ENCODE peak calls at places on chromosomes 3 and 15, in four cellular contexts. Q is WTC11, R is HepG2, M is GM12878. H is an unnamed sample.

GRCh38 chr3:35184775-35185174 is 454.6 kb upstream of the ARPP21 start:
- DNase-seq in Q (no peak), R (no peak), M (no peak), H (no peak)

GRCh38 chr15:48297668-48298067 is 33.6 kb upstream of the DUT start:
- DNase-seq in R (no peak), Q (no peak), M (no peak), H (no peak)

GRCh38 chr3:170475091-170475705 is 56.5 kb downstream of the CLDN11 start:
- DNase-seq in M (no peak), Q (no peak), R (no peak), H (no peak)

GRCh38 chr3:175046666-175047065 is 187.5 kb downstream of the NAALADL2 start:
- DNase-seq in Q (no peak), R (no peak), M (no peak), H (no peak)

GRCh38 chr15:62594017-62594416 is 428.9 kb upstream of the C2CD4B start:
- DNase-seq in M (no peak), R (no peak), Q (no peak), H (no peak)

GRCh38 chr3:50559702-50560101 is 7.8 kb downstream of the C3orf18 start:
- DNase-seq in R (no peak), M (no peak), Q (no peak), H (no peak)

GRCh38 chr3:23405081-23405480 is 202.0 kb downstream of the UBE2E2 start:
- DNase-seq in Q (no peak), M (no peak), R (no peak), H (no peak)

GRCh38 chr15:60408438-60409105 is 10.8 kb upstream of the ANXA2 start:
- DNase-seq in M (no peak), R (peak), Q (no peak), H (no peak)

GRCh38 chr3:189860296-189860695 is 229.1 kb downstream of the TP63 start:
- DNase-seq in R (no peak), M (no peak), Q (no peak), H (no peak)

GRCh38 chr15:100720406-100720967 is 118.1 kb downstream of the ASB7 start:
- DNase-seq in M (no peak), Q (no peak), R (no peak), H (no peak)

GRCh38 chr15:68526269-68526668 is 52.5 kb upstream of the CORO2B start:
- DNase-seq in Q (no peak), M (no peak), R (no peak), H (no peak)
- TF ChIP-seq USF2 in Q (no peak), M (no peak), R (no peak), H (no peak)

GRCh38 chr3:90091557-90091956 is 984.1 kb downstream of the EPHA3 start:
- DNase-seq in Q (peak), M (no peak), R (peak), H (no peak)
- TF ChIP-seq CBFB in Q (no peak), M (no peak), R (no peak), H (no peak)

GRCh38 chr3:66298591-66298990 is 77.8 kb downstream of the SLC25A26 start:
- DNase-seq in Q (no peak), R (no peak), M (no peak), H (no peak)

GRCh38 chr3:66299893-66300292 is 79.1 kb downstream of the SLC25A26 start:
- DNase-seq in R (no peak), Q (no peak), M (no peak), H (no peak)

GRCh38 chr3:66302288-66302687 is 81.5 kb downstream of the SLC25A26 start:
- DNase-seq in Q (no peak), R (no peak), M (no peak), H (no peak)

GRCh38 chr3:66297260-66297863 is 76.6 kb downstream of the SLC25A26 start:
- DNase-seq in Q (no peak), R (no peak), M (no peak), H (no peak)

DNA sequence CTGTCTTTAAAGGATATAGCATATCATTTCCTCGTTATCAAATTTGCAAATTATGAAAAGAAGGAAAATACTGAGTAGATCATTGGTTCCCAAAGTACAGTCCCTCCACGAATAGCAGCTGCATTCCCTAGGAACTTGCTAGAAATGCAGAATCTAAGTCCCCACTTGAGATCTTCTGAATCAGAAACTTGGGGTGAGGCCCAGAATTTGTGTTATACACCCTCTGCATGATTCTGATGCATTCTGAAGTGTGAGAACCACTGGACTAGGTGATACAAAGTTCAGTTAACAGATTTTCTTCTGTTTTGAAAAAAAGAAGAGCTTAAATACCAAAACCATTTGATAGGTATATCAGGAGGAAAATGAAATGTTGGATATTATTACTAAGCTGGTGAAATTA is 77.1 kb downstream of the SLC25A26 start:
- DNase-seq in R (no peak), M (no peak), Q (no peak), H (no peak)
- TF ChIP-seq USF2 in R (no peak), M (no peak), Q (no peak), H (no peak)

GRCh38 chr15:95687056-95687455 is 643.4 kb upstream of the NR2F2 start:
- DNase-seq in M (no peak), Q (no peak), R (no peak), H (no peak)

GRCh38 chr15:95693917-95694316 is 636.6 kb upstream of the NR2F2 start:
- DNase-seq in R (no peak), Q (no peak), M (no peak), H (no peak)

GRCh38 chr15:95687686-95688085 is 642.8 kb upstream of the NR2F2 start:
- DNase-seq in M (no peak), R (no peak), Q (no peak), H (no peak)

DNA sequence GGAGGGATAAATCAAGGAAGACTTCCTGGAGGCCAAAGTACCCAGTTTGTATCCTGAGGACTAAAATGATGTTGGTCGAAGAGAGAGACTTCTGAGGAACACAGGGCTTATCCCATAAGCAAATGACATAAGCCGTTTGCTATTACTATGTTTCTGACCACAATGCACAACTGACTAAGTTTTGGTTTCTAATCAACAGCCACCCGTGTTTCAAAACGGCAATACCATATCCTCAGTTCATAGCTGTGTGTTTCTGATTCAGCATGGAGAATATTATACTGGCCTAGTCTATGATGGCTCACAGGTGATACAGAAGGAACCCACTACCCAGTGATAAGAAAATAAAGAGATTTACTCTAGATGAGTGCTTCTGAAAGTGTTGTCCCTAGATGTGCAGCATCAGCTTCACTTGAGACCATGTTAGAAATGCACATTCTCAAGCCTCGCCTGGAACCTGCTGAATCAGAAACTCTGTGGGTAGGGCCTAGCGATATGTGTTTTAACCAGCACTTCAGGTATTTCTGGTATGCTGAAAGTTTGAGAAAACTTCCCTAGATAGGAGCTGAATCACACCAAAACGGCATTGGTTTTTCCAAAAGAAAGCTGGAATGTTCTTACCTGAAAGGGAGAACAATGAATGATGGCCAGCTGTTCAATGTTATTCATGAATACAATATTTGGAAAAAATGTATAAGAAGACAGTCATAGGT is 639.7 kb upstream of the NR2F2 start:
- DNase-seq in R (no peak), M (peak), Q (no peak), H (no peak)
- TF ChIP-seq CBFB in R (no peak), M (peak), Q (no peak), H (no peak)

DNA sequence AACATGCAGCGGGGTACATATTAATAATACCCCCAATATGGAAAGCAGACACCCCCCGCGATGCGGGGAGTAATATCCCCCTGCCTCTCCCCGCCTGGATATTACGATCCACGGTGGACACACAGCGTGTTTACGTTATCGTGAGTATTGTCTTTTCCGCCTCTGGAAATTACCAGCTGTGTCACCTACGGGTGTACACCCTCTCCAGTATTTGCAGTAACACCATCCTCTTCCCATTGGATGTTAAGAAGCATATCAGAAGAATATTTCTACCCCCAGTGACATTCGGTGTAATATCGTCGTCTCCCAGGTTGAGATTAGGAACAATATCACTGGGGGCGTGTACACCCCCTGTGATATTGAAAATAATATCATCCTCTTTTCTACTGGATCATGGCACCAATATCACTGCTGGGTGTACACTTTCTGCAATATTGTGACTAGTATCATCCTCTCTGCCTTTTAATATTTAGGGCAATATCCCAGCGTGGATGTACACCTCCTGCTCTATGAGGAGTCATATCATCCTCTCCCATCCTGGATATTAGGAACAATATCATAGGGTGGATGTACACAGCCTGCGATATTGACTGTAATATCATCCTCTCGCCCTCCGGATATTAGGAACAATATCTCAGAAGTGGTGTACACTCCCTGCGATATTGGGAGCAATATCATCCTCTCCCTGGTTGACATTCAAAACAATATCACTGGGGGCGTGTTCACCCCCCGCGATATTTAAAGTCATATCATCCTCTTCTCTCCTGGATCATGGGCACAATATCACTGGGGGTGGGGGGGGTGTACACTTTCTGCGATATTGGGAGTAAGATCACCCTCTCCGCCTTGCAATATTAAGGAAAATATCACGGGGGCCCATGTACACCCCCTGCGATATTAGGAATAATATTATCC is 20.3 kb upstream of the BMF start:
- DNase-seq in Q (no peak), M (no peak), R (no peak), H (no peak)
- TF ChIP-seq USF2 in Q (no peak), M (no peak), R (no peak), H (no peak)

DNA sequence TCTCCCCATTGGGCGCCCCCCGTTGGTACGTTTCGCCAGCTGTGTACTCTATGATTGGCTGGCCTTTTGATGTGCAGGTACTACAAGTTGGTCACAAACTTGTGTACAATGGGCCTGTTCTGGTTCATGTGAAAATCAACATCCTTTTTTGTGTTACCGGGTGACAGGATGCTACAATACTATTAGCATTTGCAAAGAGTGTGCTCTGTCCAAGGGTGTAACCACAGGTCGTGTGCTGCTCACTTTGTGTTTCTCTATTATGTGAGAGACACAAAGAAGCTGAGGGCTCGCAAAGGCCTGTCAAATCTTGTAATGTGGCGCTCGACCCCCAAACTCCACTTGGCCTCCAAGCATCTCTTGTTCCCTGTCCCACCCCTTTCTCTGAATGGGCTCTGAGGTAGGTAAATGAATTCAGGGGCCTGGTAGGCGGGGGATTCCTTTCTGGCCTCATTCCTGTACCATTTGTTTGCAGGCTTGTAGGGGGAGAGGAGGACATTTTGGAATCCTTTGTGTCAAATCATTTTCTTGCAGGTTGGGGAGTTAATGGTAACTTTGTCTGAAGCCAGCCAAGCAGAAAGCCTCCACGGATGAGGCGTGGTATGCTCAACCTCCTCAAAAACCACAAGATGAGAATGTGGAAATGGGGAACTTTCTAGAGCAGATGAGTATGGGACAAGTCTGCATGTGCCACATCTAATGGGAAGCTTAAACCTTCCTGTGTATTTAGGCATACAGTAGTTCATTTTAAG is 109.1 kb downstream of the OPA1 start:
- DNase-seq in R (no peak), Q (no peak), M (peak), H (no peak)
- TF ChIP-seq CBFB in R (no peak), Q (no peak), M (peak), H (no peak)

DNA sequence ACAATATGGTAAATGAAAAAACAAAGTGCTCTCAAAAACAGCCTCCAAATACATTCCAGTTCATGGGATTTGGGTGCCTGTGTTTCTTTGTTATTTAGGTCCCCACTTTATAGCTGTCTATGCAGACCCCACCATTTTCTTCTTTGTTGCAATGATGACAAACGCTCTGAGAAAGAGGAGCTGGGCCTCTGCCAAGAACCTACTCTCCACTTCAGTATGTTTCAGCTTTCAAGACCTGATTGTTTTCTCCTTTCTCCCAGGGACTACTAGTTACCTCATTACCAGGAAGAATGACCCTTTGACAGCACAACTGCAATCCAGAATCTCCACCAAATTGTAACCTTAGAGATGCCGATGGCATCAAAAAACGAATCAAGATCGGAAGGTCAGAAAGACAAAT is 236.8 kb downstream of the MEIS2 start:
- DNase-seq in M (no peak), Q (no peak), R (no peak), H (no peak)
- TF ChIP-seq USF2 in M (no peak), Q (no peak), R (no peak), H (no peak)

GRCh38 chr3:52455283-52456168 is at the start of gene NISCH:
- DNase-seq in Q (peak), M (peak), R (peak), H (peak)
- TF ChIP-seq CBFB in Q (no peak), M (peak), R (peak), H (no peak)

DNA sequence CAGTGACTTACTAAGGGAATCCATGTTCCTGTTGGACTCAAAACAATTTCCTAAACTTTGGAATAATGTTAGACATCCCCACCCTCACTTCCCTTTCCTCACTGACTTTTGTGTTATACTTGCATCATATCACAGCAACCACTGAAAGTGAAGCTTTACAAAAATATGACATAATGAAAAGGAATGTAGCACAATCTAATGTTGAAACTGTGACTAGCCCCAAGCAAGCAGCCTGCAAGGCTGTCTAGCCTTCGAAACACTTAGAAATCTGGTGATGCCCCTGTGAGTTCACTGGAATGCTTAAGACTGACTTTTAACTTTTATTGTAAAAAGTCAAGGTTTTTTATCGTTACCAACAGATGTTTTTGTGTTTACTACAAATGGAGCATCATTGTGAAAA is 203.7 kb upstream of the ZNF385D start:
- DNase-seq in R (no peak), Q (no peak), M (no peak), H (no peak)
- TF ChIP-seq USF2 in R (no peak), Q (no peak), M (no peak), H (no peak)

DNA sequence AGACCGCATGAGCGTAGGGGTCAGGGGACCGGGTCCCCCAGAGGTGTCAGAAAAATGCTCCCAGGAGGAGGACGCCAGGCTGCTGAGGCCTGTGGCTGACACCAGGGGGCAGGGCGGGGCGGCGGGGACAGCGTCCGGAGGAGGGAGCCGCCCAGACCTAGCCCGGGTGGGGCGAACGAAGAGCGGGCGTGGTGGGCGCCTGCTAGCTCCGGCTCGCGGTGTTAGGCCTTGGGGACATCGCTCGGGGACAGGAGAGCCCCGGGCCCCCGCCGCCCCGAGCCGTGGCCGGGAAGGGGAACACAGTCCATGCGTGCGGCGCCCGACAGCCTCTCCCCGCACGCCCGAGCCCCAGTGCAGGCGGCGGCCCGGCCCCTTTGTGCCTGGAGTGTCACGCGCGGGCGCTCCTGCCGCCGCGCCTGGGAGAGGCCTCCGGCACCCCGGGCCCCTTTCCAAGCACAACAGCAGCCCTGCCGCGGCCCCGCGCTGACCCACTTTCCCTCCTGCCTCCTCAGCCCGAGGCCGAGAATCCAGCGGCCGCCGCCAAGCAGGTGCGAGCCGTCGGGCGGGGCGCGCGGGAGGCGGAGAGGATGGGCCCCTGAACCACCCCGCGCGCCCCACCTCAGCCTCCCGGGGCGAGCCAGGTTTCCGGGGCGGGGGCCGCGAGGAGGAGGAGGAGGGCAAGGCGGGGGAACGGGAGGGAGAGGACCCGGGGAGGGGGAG is 111.0 kb upstream of the KLF13 start:
- DNase-seq in R (peak), M (no peak), Q (peak), H (peak)
- TF ChIP-seq CBFB in R (no peak), M (no peak), Q (no peak), H (no peak)